ENCODE peak calls at places on chromosomes 16 and 17, in ten cellular contexts. T is endodermal cell; L is ovary; S is effector memory CD4-positive, alpha-beta T cell; R is Caco-2; D is A549; Y is psoas muscle; Q is breast epithelium; E is body of pancreas; Z is neuronal stem cell. P is an unnamed sample. For H3K9me3, the result is how much of the 10 kb centered on the place peaks cover.

GRCh38 chr16:22098538-22099255 is 6.4 kb downstream of the VWA3A start:
- DNase-seq in E (peak), L (no peak), T (peak), Z (peak), R (no peak), Y (no peak), Q (no peak), D (peak), S (no peak), P (no peak)

GRCh38 chr16:19167710-19168172 is 299 bp upstream of the SYT17 start:
- DNase-seq in Y (peak), T (peak), E (peak), S (no peak), Z (peak), D (peak), R (peak), L (peak), Q (peak), P (peak)

GRCh38 chr17:31318298-31319190 is 2.9 kb downstream of the EVI2A start:
- DNase-seq in L (peak), Y (peak), T (no peak), D (no peak), S (peak), Z (no peak), R (no peak), Q (no peak), E (peak), P (no peak)

GRCh38 chr16:5025171-5025632 is 8.5 kb downstream of the NAGPA start:
- DNase-seq in Y (no peak), L (peak), D (peak), E (no peak), S (no peak), Q (no peak), T (peak), Z (peak), R (no peak), P (no peak)

GRCh38 chr16:46582313-46582712 is 38.9 kb downstream of the SHCBP1 start:
- DNase-seq in T (no peak), E (no peak), Q (no peak), D (no peak), Z (no peak), Y (no peak), S (no peak), L (no peak), R (no peak), P (no peak)

GRCh38 chr17:42337442-42337841 is 49.1 kb downstream of the STAT5A start:
- DNase-seq in S (peak), L (no peak), T (no peak), D (no peak), R (no peak), E (no peak), Y (no peak), Z (no peak), Q (no peak), P (peak)

GRCh38 chr17:44677136-44677535 is 12.4 kb downstream of the CCDC43 start:
- DNase-seq in D (no peak), L (no peak), R (no peak), S (no peak), Z (no peak), E (no peak), Q (no peak), Y (no peak), T (no peak), P (no peak)

GRCh38 chr17:50279181-50279526 is 4.9 kb downstream of the TMEM92 start:
- DNase-seq in R (no peak), Z (no peak), T (peak), E (no peak), Q (no peak), Y (no peak), S (no peak), L (no peak), D (no peak), P (no peak)

GRCh38 chr16:23061669-23062068 is 87.6 kb downstream of the USP31 start:
- DNase-seq in S (no peak), Y (no peak), L (no peak), T (no peak), Q (no peak), E (no peak), Z (no peak), D (no peak), R (no peak), P (no peak)

GRCh38 chr17:34443832-34444469 is 80.9 kb upstream of the CCL1 start:
- DNase-seq in L (peak), Y (no peak), Q (no peak), D (peak), E (no peak), T (peak), S (no peak), Z (peak), R (peak), P (no peak)

GRCh38 chr17:50268632-50269287 is 5.5 kb upstream of the TMEM92 start:
- DNase-seq in Q (peak), Z (no peak), E (no peak), Y (no peak), R (peak), D (no peak), S (no peak), T (peak), L (no peak), P (no peak)

GRCh38 chr16:80803341-80804060 is 897 bp downstream of the CDYL2 start:
- DNase-seq in D (no peak), T (peak), Q (no peak), Z (peak), R (no peak), L (peak), S (no peak), E (peak), Y (peak), P (peak)

GRCh38 chr17:33751702-33752065 is 458.6 kb upstream of the ASIC2 start:
- DNase-seq in D (no peak), E (no peak), S (no peak), Y (no peak), T (peak), L (no peak), Z (peak), Q (no peak), R (no peak), P (no peak)

GRCh38 chr16:83310816-83311215 is 497.0 kb upstream of the HSBP1 start:
- DNase-seq in D (no peak), Z (no peak), R (no peak), T (no peak), S (no peak), Q (no peak), L (no peak), E (no peak), Y (no peak), P (no peak)

GRCh38 chr16:89536886-89537548 is 23.5 kb upstream of the RPL13 start:
- DNase-seq in Q (no peak), Z (no peak), T (no peak), E (no peak), D (no peak), S (no peak), Y (no peak), R (no peak), L (no peak), P (no peak)

GRCh38 chr17:38761612-38762011 is 9.1 kb downstream of the PSMB3 start:
- DNase-seq in E (no peak), T (peak), S (no peak), R (peak), D (peak), Q (no peak), Y (no peak), Z (no peak), L (no peak), P (no peak)

GRCh38 chr17:77494664-77495435 is 354.1 kb downstream of the SEC14L1 start:
- DNase-seq in Q (peak), L (peak), Y (peak), T (peak), Z (peak), S (peak), E (peak), D (peak), R (peak), P (peak)

GRCh38 chr17:83160443-83161297 is 81.3 kb downstream of the METRNL start:
- DNase-seq in Y (no peak), T (peak), S (no peak), L (no peak), Z (no peak), E (no peak), Q (peak), R (no peak), D (no peak), P (no peak)

GRCh38 chr17:42097691-42098661 is at the start of gene ZNF385C:
- DNase-seq in E (peak), Q (no peak), S (peak), L (no peak), T (peak), Y (no peak), D (no peak), Z (no peak), R (no peak), P (no peak)

GRCh38 chr17:74872313-74873035 is at the start of gene FDXR:
- DNase-seq in L (peak), E (no peak), Y (no peak), Q (no peak), D (peak), R (no peak), Z (no peak), S (no peak), T (no peak), P (no peak)

GRCh38 chr16:88686439-88687253 is at the start of gene SNAI3:
- DNase-seq in T (peak), Q (peak), Y (peak), Z (peak), D (peak), L (peak), S (peak), E (peak), R (peak), P (peak)

GRCh38 chr17:37830151-37830993 is 85.5 kb upstream of the HNF1B start:
- DNase-seq in R (peak), Z (no peak), D (no peak), Y (no peak), S (no peak), L (no peak), Q (no peak), T (peak), E (no peak), P (no peak)

DNA sequence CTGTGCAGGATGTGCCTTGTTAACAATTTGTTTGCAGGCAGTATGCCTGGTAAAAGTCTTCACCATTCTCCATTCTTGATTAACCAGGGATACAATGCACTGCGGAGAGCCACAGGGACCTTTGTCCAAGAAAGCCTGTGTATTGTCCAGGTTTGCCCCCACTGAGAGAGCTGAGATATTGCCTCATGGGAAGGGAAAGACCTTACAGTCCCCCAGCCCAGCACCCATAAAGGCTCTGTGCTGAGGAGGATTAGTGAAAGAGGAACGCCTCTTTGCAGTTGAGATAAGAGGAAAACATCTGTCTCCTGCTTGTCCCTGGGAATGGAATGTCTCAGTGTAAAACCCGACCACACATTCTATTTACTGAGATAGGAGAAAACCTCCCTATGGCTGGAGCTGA is 2169.6 kb downstream of the TP53TG3F start:
- DNase-seq in D (no peak), R (peak), E (no peak), Y (no peak), T (no peak), Q (no peak), L (no peak), Z (no peak), S (no peak), P (no peak)
- H3K9me3 ChIP-seq in D (under half), R (under half), E (under half), Y (under half), T (half or more), Q (under half), L (under half), Z (under half), S (under half), P (under half)

DNA sequence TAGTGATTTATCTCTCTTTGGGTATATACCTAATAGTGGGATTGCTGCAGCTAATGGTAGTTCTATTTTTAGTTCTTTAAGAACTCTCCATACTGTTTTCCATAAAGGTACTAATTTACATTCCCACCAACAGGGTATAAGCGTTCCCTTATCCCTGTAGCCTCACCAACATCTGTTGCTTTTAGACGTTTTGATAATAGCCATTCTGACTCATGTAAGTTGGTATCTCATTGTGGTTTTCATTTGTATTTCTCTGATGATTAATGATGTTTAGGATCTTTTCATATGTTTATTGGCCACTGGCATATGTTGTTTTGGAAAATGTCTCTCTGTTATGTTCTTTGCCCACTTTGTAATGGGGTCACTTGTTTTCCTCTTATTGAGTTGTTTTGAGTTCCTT is 88.5 kb upstream of the ZNF267 start:
- DNase-seq in R (no peak), L (no peak), T (no peak), E (no peak), S (no peak), Z (no peak), Y (no peak), Q (no peak), D (no peak), P (no peak)
- H3K9me3 ChIP-seq in R (under half), L (under half), T (half or more), E (under half), S (under half), Z (under half), Y (half or more), Q (under half), D (under half), P (under half)

DNA sequence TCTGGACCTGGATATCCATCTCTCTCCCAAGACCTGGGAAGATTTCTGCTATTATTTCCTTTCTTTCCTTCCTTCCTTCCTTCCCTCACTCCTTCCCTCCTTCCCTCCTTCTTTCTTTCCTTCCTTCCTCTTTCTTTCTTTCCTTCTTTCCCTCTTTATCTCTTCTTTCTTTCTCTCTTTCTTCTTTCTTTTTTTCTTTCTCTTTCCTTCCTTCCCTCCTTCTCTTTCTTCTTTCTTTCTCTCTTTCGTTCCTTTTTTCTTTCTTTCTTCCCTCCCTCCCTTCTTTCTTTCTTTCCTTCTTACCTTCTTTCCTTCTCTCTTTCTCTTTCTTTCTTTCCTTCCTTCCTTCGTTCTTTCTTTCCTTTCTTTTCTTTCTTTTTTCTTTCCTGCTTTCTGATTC is 37.8 kb upstream of the N4BP1 start:
- DNase-seq in T (no peak), Q (no peak), S (no peak), L (no peak), D (no peak), R (no peak), E (no peak), Y (no peak), Z (no peak), P (no peak)
- H3K9me3 ChIP-seq in T (under half), Q (under half), S (under half), L (under half), D (under half), R (under half), E (under half), Y (under half), Z (under half), P (under half)

GRCh38 chr16:3295783-3296182 is 9.4 kb downstream of the TIGD7 start:
- DNase-seq in T (no peak), R (no peak), Q (no peak), Z (no peak), L (no peak), D (no peak), Y (no peak), E (no peak), S (no peak), P (no peak)

GRCh38 chr16:3295209-3295608 is 10.0 kb downstream of the TIGD7 start:
- DNase-seq in E (no peak), T (no peak), Y (no peak), S (no peak), Z (no peak), R (no peak), Q (no peak), D (no peak), L (no peak), P (no peak)

GRCh38 chr16:3289998-3290673 is 6.8 kb downstream of the ZNF263 start:
- DNase-seq in R (no peak), Y (no peak), Q (no peak), T (no peak), S (no peak), E (no peak), D (no peak), Z (no peak), L (no peak), P (no peak)

DNA sequence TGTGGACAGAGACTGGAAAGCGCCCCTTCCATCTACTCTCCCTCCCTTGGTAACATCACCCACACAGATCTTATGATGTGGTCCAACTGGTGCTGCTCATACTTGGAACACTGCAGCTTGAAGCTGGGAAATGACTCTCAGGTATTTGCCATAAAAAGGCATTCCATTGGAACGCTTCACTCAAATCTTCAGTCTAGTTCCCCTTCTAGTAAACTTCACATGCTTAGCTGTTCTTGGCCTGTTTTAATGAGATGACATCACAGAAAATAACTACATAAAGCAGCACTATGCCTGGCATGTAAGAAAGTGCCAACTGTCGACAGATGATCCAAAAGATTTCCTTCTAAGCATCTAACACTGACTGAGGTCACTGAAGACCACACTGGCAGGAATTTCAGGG is 9.3 kb downstream of the ZNF263 start:
- DNase-seq in R (no peak), D (no peak), Y (no peak), L (no peak), Z (no peak), Q (no peak), T (no peak), S (no peak), E (no peak), P (no peak)
- H3K9me3 ChIP-seq in R (under half), D (half or more), Y (half or more), L (under half), Z (half or more), Q (half or more), T (half or more), S (half or more), E (under half), P (under half)

P was measured in T-helper 17 cell.